ENCODE peak calls at places on chromosome 15, in four cellular contexts. One of them, this sample, is unnamed.

GRCh38 chr15:88029696-88030095 is 226.8 kb downstream of the NTRK3 start:
- DNase-seq in gastrocnemius medialis: no peak
- DNase-seq in astrocyte of the cerebellum: no peak
- DNase-seq in brain microvascular endothelial cell: no peak
- DNase-seq in this sample: no peak

GRCh38 chr15:59222106-59222505 is 15.5 kb downstream of the LDHAL6B start:
- DNase-seq in gastrocnemius medialis: no peak
- DNase-seq in astrocyte of the cerebellum: peak
- DNase-seq in brain microvascular endothelial cell: peak
- DNase-seq in this sample: peak

GRCh38 chr15:59205839-59206622 is 612 bp upstream of the LDHAL6B start:
- DNase-seq in gastrocnemius medialis: no peak
- DNase-seq in astrocyte of the cerebellum: no peak
- DNase-seq in brain microvascular endothelial cell: no peak
- DNase-seq in this sample: no peak

GRCh38 chr15:94324835-94325767 is 93.7 kb downstream of the MCTP2 start:
- DNase-seq in gastrocnemius medialis: no peak
- DNase-seq in astrocyte of the cerebellum: no peak
- DNase-seq in brain microvascular endothelial cell: no peak
- DNase-seq in this sample: no peak

GRCh38 chr15:57149196-57149595 is 227.1 kb upstream of the CGNL1 start:
- DNase-seq in gastrocnemius medialis: no peak
- DNase-seq in astrocyte of the cerebellum: no peak
- DNase-seq in brain microvascular endothelial cell: no peak
- DNase-seq in this sample: no peak

GRCh38 chr15:69225355-69226027 is 65.1 kb downstream of the GLCE start:
- DNase-seq in gastrocnemius medialis: no peak
- DNase-seq in astrocyte of the cerebellum: peak
- DNase-seq in brain microvascular endothelial cell: no peak
- DNase-seq in this sample: peak

GRCh38 chr15:60782316-60782715 is 303.4 kb upstream of the ICE2 start:
- DNase-seq in gastrocnemius medialis: no peak
- DNase-seq in astrocyte of the cerebellum: no peak
- DNase-seq in brain microvascular endothelial cell: no peak
- DNase-seq in this sample: no peak

GRCh38 chr15:44195151-44195740 is at the start of gene FRMD5:
- DNase-seq in gastrocnemius medialis: peak
- DNase-seq in astrocyte of the cerebellum: peak
- DNase-seq in brain microvascular endothelial cell: peak
- DNase-seq in this sample: peak

GRCh38 chr15:90190606-90191343 is 10.4 kb upstream of the SEMA4B start:
- DNase-seq in gastrocnemius medialis: no peak
- DNase-seq in astrocyte of the cerebellum: no peak
- DNase-seq in brain microvascular endothelial cell: no peak
- DNase-seq in this sample: no peak

GRCh38 chr15:66952756-66953522 is 112.5 kb upstream of the SMAD3 start:
- DNase-seq in gastrocnemius medialis: no peak
- DNase-seq in astrocyte of the cerebellum: no peak
- DNase-seq in brain microvascular endothelial cell: no peak
- DNase-seq in this sample: no peak

GRCh38 chr15:54839379-54839778 is 357.4 kb downstream of the RSL24D1 start:
- DNase-seq in gastrocnemius medialis: no peak
- DNase-seq in astrocyte of the cerebellum: no peak
- DNase-seq in brain microvascular endothelial cell: no peak
- DNase-seq in this sample: no peak

GRCh38 chr15:57505949-57506391 is 85.7 kb upstream of the MYZAP start:
- DNase-seq in gastrocnemius medialis: no peak
- DNase-seq in astrocyte of the cerebellum: no peak
- DNase-seq in brain microvascular endothelial cell: peak
- DNase-seq in this sample: no peak

GRCh38 chr15:31504462-31504839 is 177.8 kb downstream of the KLF13 start:
- DNase-seq in gastrocnemius medialis: no peak
- DNase-seq in astrocyte of the cerebellum: no peak
- DNase-seq in brain microvascular endothelial cell: no peak
- DNase-seq in this sample: no peak

GRCh38 chr15:99435138-99435695 is 130.6 kb upstream of the MEF2A start:
- DNase-seq in gastrocnemius medialis: no peak
- DNase-seq in astrocyte of the cerebellum: no peak
- DNase-seq in brain microvascular endothelial cell: no peak
- DNase-seq in this sample: no peak

DNA sequence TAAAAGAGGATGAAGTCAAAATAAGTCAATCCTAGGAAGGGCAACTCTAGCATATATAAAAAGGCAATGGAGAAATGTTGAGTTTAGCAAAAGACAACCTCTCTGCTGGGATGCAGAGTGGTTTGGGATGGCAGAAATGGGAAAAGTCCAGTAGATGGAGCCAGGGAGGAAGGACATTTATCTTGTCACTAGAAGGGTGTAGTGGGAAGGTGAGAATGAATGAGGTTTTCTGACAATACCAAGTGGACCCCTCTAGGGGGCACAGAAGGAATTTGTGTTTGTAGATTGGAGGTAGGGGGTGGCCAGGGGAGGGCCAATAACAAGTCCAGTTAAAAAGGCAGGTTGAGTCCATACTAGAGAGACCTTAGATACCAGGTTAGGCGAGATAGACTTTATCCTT is 80.0 kb downstream of the THSD4 start:
- DNase-seq in gastrocnemius medialis: no peak
- DNase-seq in astrocyte of the cerebellum: no peak
- DNase-seq in brain microvascular endothelial cell: no peak
- DNase-seq in this sample: no peak
- TF ChIP-seq CTCF in gastrocnemius medialis: no peak
- TF ChIP-seq CTCF in astrocyte of the cerebellum: no peak
- TF ChIP-seq CTCF in brain microvascular endothelial cell: peak
- TF ChIP-seq CTCF in this sample: peak

DNA sequence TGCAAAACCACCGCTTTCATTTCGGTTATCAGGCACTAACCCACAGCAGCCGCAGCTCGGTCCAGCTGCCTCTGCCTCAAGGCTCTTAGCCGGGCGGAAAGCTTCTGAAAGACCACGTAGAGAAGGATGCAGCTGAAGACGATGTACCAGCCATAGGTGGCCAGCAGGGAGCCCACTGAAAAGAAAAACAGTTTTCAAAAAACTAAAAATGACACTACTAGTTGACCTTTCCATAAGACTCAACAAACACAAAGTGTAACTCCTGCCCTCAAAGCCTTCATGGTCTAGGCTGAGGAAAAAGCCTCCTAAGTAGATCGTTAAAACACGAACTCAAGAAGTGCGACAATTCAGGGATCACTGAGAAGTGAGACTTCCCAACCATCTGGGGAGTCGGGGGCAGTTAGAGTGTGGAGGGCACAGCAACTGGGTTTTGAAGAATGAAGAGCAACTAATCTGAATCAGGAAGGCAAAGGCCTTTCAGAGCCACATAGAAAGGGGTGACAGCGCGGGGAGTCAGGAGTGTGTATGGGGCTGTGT is 716 bp downstream of the SELENOS start:
- DNase-seq in gastrocnemius medialis: no peak
- DNase-seq in astrocyte of the cerebellum: no peak
- DNase-seq in brain microvascular endothelial cell: peak
- DNase-seq in this sample: no peak
- TF ChIP-seq CTCF in gastrocnemius medialis: peak
- TF ChIP-seq CTCF in astrocyte of the cerebellum: peak
- TF ChIP-seq CTCF in brain microvascular endothelial cell: peak
- TF ChIP-seq CTCF in this sample: peak

GRCh38 chr15:78672285-78673003 is 31.4 kb upstream of the CHRNB4 start:
- DNase-seq in gastrocnemius medialis: no peak
- DNase-seq in astrocyte of the cerebellum: no peak
- DNase-seq in brain microvascular endothelial cell: no peak
- DNase-seq in this sample: no peak
- TF ChIP-seq CTCF in gastrocnemius medialis: no peak
- TF ChIP-seq CTCF in astrocyte of the cerebellum: no peak
- TF ChIP-seq CTCF in brain microvascular endothelial cell: no peak
- TF ChIP-seq CTCF in this sample: no peak

GRCh38 chr15:101004986-101005747 is 86.0 kb downstream of the LRRK1 start:
- DNase-seq in gastrocnemius medialis: no peak
- DNase-seq in astrocyte of the cerebellum: no peak
- DNase-seq in brain microvascular endothelial cell: no peak
- DNase-seq in this sample: no peak

GRCh38 chr15:101004500-101004899 is 85.3 kb downstream of the LRRK1 start:
- DNase-seq in gastrocnemius medialis: no peak
- DNase-seq in astrocyte of the cerebellum: no peak
- DNase-seq in brain microvascular endothelial cell: no peak
- DNase-seq in this sample: no peak

GRCh38 chr15:101008158-101009139 is 89.3 kb downstream of the LRRK1 start:
- DNase-seq in gastrocnemius medialis: peak
- DNase-seq in astrocyte of the cerebellum: peak
- DNase-seq in brain microvascular endothelial cell: peak
- DNase-seq in this sample: no peak

GRCh38 chr15:101009176-101009575 is 90.0 kb downstream of the LRRK1 start:
- DNase-seq in gastrocnemius medialis: no peak
- DNase-seq in astrocyte of the cerebellum: no peak
- DNase-seq in brain microvascular endothelial cell: no peak
- DNase-seq in this sample: no peak

DNA sequence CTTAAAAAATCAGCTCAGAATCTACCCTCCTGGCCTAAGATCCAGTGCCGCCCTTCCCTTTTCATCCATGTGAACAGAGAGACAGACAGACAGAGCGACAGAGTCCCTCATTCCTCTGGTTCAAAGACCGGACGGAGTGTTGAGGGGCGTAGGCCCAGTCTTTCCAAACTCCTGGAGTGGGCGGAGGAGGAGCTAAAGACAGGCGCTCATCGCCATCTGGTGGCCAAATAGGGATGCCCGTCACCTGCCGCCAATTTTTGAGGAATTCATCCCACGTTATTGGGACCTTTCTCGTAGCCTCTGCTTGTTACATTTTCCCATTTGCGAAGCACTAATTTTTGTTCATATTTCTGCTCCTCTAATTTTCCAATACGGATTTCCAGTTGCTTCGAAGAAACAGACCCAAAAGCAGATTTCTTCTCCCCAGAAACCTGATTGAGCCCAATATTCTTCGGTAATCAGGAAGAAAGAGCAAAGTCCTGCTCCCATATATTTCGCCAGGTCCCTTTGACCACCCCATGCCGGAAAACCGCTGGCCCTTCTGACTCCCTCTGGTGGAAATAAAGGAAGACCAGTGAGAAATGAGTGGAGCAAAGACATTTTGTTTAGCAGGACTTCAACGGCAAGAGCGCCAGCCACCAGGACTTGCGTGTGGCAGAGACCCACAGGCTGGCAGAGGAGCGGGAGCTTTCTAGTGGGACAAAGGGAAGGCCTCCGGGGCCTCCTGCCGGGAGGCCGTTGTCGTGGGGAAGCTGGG is 88.0 kb downstream of the LRRK1 start:
- DNase-seq in gastrocnemius medialis: peak
- DNase-seq in astrocyte of the cerebellum: peak
- DNase-seq in brain microvascular endothelial cell: peak
- DNase-seq in this sample: peak
- TF ChIP-seq CTCF in gastrocnemius medialis: peak
- TF ChIP-seq CTCF in astrocyte of the cerebellum: peak
- TF ChIP-seq CTCF in brain microvascular endothelial cell: peak
- TF ChIP-seq CTCF in this sample: peak

DNA sequence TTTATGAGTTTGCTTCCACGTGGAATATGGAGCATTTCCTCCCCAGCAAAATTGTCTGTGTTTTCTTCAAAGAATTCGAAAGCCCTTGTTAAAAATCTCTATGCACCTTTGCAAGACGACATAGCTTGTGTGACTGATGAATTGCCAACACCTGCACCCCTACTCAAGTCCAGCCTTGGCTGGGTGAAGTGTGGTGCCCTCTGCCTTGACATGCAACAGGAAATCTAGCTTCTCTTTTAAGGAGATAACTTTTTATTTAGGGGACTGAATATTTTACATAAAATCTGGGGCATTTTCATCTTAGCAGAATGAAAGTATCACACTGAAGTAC is 647 bp downstream of the HMG20A start:
- DNase-seq in gastrocnemius medialis: no peak
- DNase-seq in astrocyte of the cerebellum: no peak
- DNase-seq in brain microvascular endothelial cell: no peak
- DNase-seq in this sample: no peak
- TF ChIP-seq CTCF in gastrocnemius medialis: no peak
- TF ChIP-seq CTCF in astrocyte of the cerebellum: no peak
- TF ChIP-seq CTCF in brain microvascular endothelial cell: no peak
- TF ChIP-seq CTCF in this sample: no peak